ENCODE peak calls at places on chromosomes 1 and 21, in eight cellular contexts. L is epithelial cell of prostate; P is midbrain; Q is IMR-90; K is NCI-H460; R is activated CD8-positive, alpha-beta memory T cell treated with anti-CD3 and anti-CD28 coated beads, Interleukin-2, amount 50 U/mL, for 48 hours; G is EH; U is tibial artery. F is an unnamed sample.

GRCh38 chr1:189226779-189227178 is 1250.9 kb downstream of the BRINP3 start:
- DNase-seq in R (no peak), U (no peak), P (no peak), Q (no peak), L (no peak), G (no peak), K (no peak), F (no peak)

GRCh38 chr1:158329807-158330206 is 1.5 kb downstream of the CD1B start:
- DNase-seq in Q (no peak), L (no peak), U (no peak), K (peak; percentile 2), P (no peak), G (no peak), R (no peak), F (no peak)

GRCh38 chr1:163163861-163164582 is 38.7 kb downstream of the RGS5 start:
- DNase-seq in Q (peak; percentile 80), K (no peak), U (no peak), G (peak; percentile 88), R (no peak), L (no peak), P (no peak), F (no peak)

GRCh38 chr1:226002667-226003501 is 3.7 kb upstream of the SDE2 start:
- DNase-seq in P (no peak), Q (peak; percentile 6), G (peak; percentile 83), R (no peak), L (no peak), K (peak; percentile 79), U (peak; percentile 75), F (peak; percentile 77)

GRCh38 chr1:244302889-244303609 is 148.7 kb downstream of the ADSS2 start:
- DNase-seq in R (no peak), L (peak; percentile 45), P (no peak), U (no peak), G (peak; percentile 56), K (peak; percentile 27), Q (peak; percentile 54), F (no peak)

GRCh38 chr1:167697667-167698141 is 24.1 kb upstream of the MPZL1 start:
- DNase-seq in L (no peak), U (peak; percentile 86), G (no peak), Q (no peak), K (no peak), R (no peak), P (peak; percentile 38), F (peak; percentile 33)

GRCh38 chr1:203252678-203253077 is 23.2 kb upstream of the CHIT1 start:
- DNase-seq in K (no peak), L (no peak), G (no peak), U (no peak), Q (no peak), R (no peak), P (no peak), F (no peak)

GRCh38 chr21:15749045-15749867 is 19.5 kb downstream of the USP25 start:
- DNase-seq in Q (peak; percentile 49), K (no peak), G (no peak), R (no peak), U (no peak), L (no peak), P (no peak), F (no peak)

GRCh38 chr1:180098242-180098995 is 56.2 kb upstream of the QSOX1 start:
- DNase-seq in Q (peak; percentile 95), K (peak; percentile 24), G (peak; percentile 79), P (no peak), R (no peak), U (no peak), L (no peak), F (no peak)

GRCh38 chr21:45109831-45110492 is 35.6 kb downstream of the ADARB1 start:
- DNase-seq in G (peak; percentile 35), K (no peak), U (peak; percentile 70), Q (no peak), L (no peak), R (no peak), P (no peak), F (peak; percentile 66)

GRCh38 chr1:10625076-10625475 is 150.3 kb downstream of the PEX14 start:
- DNase-seq in R (no peak), P (no peak), U (peak; percentile 31), G (no peak), L (no peak), K (no peak), Q (no peak), F (no peak)

GRCh38 chr1:193115629-193116227 is 6.1 kb upstream of the CDC73 start:
- DNase-seq in P (no peak), G (peak; percentile 99), K (peak; percentile 84), Q (peak; percentile 100), L (peak; percentile 86), U (no peak), R (no peak), F (peak; percentile 26)

GRCh38 chr1:180672105-180672504 is 40.3 kb downstream of the XPR1 start:
- DNase-seq in U (no peak), L (no peak), P (no peak), R (no peak), Q (peak; percentile 69), G (peak; percentile 32), K (no peak), F (no peak)

GRCh38 chr1:48061162-48062136 is 64.3 kb upstream of the TRABD2B start:
- DNase-seq in G (peak; percentile 51), U (no peak), Q (peak; percentile 35), K (peak; percentile 50), L (no peak), R (no peak), P (peak; percentile 84), F (peak; percentile 63)

GRCh38 chr1:15674760-15675159 is 9.4 kb upstream of the PLEKHM2 start:
- DNase-seq in G (no peak), Q (no peak), R (no peak), P (no peak), L (no peak), U (no peak), K (no peak), F (no peak)

GRCh38 chr1:177302365-177303044 is 131.7 kb downstream of the BRINP2 start:
- DNase-seq in Q (no peak), L (no peak), K (no peak), U (no peak), R (no peak), P (peak; percentile 37), G (no peak), F (no peak)

GRCh38 chr1:216902669-216903388 is 179.6 kb upstream of the ESRRG start:
- DNase-seq in L (peak; percentile 94), U (no peak), P (peak; percentile 36), K (no peak), G (no peak), R (no peak), Q (peak; percentile 59), F (no peak)

GRCh38 chr1:176850871-176851270 is 313.6 kb downstream of the ASTN1 start:
- DNase-seq in K (no peak), Q (no peak), U (no peak), G (no peak), L (no peak), P (no peak), R (no peak), F (no peak)

GRCh38 chr1:117735045-117735992 is 129.5 kb downstream of the TENT5C start:
- DNase-seq in P (no peak), U (no peak), G (peak; percentile 74), L (no peak), R (no peak), K (no peak), Q (peak; percentile 61), F (no peak)

GRCh38 chr1:210244746-210245367 is 12.3 kb downstream of the SERTAD4 start:
- DNase-seq in Q (no peak), K (no peak), L (no peak), P (no peak), R (no peak), G (peak; percentile 71), U (no peak), F (no peak)

GRCh38 chr1:231260351-231260750 is 19.3 kb downstream of the GNPAT start:
- DNase-seq in U (no peak), P (no peak), Q (no peak), K (no peak), R (no peak), L (no peak), G (no peak), F (no peak)

GRCh38 chr1:212311836-212312497 is 26.8 kb downstream of the PPP2R5A start:
- DNase-seq in K (no peak), P (no peak), Q (peak; percentile 69), U (no peak), L (no peak), G (peak; percentile 67), R (no peak), F (no peak)

GRCh38 chr1:33429846-33430750 is 797 bp downstream of the PHC2 start:
- DNase-seq in P (peak; percentile 42), G (peak; percentile 40), K (no peak), R (peak; percentile 57), U (no peak), L (no peak), Q (no peak), F (peak; percentile 36)

GRCh38 chr1:241926141-241926540 is 31.4 kb upstream of the BECN2 start:
- DNase-seq in K (no peak), U (peak; percentile 13), R (no peak), Q (no peak), G (no peak), L (no peak), P (no peak), F (no peak)

GRCh38 chr1:186059311-186059710 is 315.7 kb downstream of the TPR start:
- DNase-seq in G (peak; percentile 16), K (no peak), P (no peak), U (no peak), Q (peak; percentile 28), L (peak; percentile 72), R (no peak), F (no peak)

GRCh38 chr21:25862596-25862995 is 127.8 kb downstream of the GABPA start:
- DNase-seq in G (peak; percentile 44), Q (peak; percentile 39), L (no peak), U (no peak), K (no peak), R (no peak), P (no peak), F (no peak)

GRCh38 chr1:168504064-168504837 is 39.5 kb downstream of the XCL2 start:
- DNase-seq in R (no peak), G (peak; percentile 30), L (peak; percentile 66), Q (peak; percentile 47), K (no peak), U (peak; percentile 80), P (peak; percentile 36), F (no peak)

GRCh38 chr1:204994086-204994862 is 48.7 kb upstream of the CNTN2 start:
- DNase-seq in Q (no peak), U (no peak), L (no peak), P (no peak), R (no peak), G (peak; percentile 45), K (no peak), F (no peak)

GRCh38 chr1:178612261-178612660 is 99.4 kb downstream of the TEX35 start:
- DNase-seq in G (peak; percentile 88), U (no peak), Q (peak; percentile 83), L (no peak), P (no peak), R (no peak), K (no peak), F (no peak)

GRCh38 chr1:33955101-33955500 is 91.2 kb downstream of the HMGB4 start:
- DNase-seq in K (no peak), U (no peak), Q (no peak), R (no peak), L (no peak), P (no peak), G (no peak), F (no peak)

GRCh38 chr1:63701187-63701586 is 72.6 kb upstream of the ROR1 start:
- DNase-seq in Q (no peak), R (no peak), L (peak; percentile 10), K (no peak), U (no peak), P (no peak), G (no peak), F (no peak)

GRCh38 chr21:38679531-38679930 is 126.2 kb upstream of the ETS2 start:
- DNase-seq in L (no peak), P (no peak), G (peak; percentile 77), Q (peak; percentile 62), K (no peak), R (no peak), U (no peak), F (no peak)